ENCODE peak calls at places on chromosomes 2 and 18, in nine cellular contexts. H is choroid plexus epithelial cell, W is GM12865, Q is BJ, T is endodermal cell, E is epithelial cell of esophagus, F is colonic mucosa, A is AG09309, B is heart right ventricle. M is an unnamed sample.
A peak's percentile ranks its signal among the peaks of the same experiment; 100 is the strongest.

GRCh38 chr2:120204022-120204405 is 19.2 kb downstream of the TMEM185B start:
- DNase-seq in H (no peak), W (no peak), Q (no peak), T (peak; percentile 63), E (no peak), F (no peak), A (no peak), B (no peak), M (no peak)

GRCh38 chr18:79402977-79403722 is 7.4 kb downstream of the NFATC1 start:
- DNase-seq in H (no peak), W (no peak), Q (no peak), T (peak; percentile 69), E (peak; percentile 5), F (peak; percentile 43), A (no peak), B (peak; percentile 79), M (peak; percentile 42)

GRCh38 chr2:66439291-66440010 is 4.5 kb downstream of the MEIS1 start:
- DNase-seq in H (no peak), W (no peak), Q (no peak), T (peak; percentile 75), E (no peak), F (no peak), A (no peak), B (peak; percentile 52), M (no peak)

GRCh38 chr2:113068706-113069485 is 1.1 kb downstream of the IL1F10 start:
- DNase-seq in H (no peak), W (no peak), Q (no peak), T (no peak), E (peak; percentile 83), F (no peak), A (no peak), B (no peak), M (no peak)

GRCh38 chr18:7370375-7370774 is 139.5 kb downstream of the LRRC30 start:
- DNase-seq in H (no peak), W (no peak), Q (no peak), T (no peak), E (no peak), F (no peak), A (no peak), B (peak; percentile 34), M (no peak)

GRCh38 chr2:229870903-229871650 is 50.7 kb downstream of the TRIP12 start:
- DNase-seq in H (no peak), W (no peak), Q (no peak), T (no peak), E (peak; percentile 74), F (no peak), A (no peak), B (no peak), M (no peak)

GRCh38 chr2:25322313-25322712 is 19.4 kb downstream of the DNMT3A start:
- DNase-seq in H (no peak), W (no peak), Q (no peak), T (no peak), E (no peak), F (no peak), A (no peak), B (no peak), M (no peak)

GRCh38 chr2:105969552-105969951 is 224.5 kb downstream of the UXS1 start:
- DNase-seq in H (peak; percentile 8), W (peak; percentile 30), Q (no peak), T (peak; percentile 92), E (peak; percentile 17), F (no peak), A (no peak), B (no peak), M (no peak)

GRCh38 chr2:10530607-10531239 is 82.6 kb upstream of the ODC1 start:
- DNase-seq in H (no peak), W (no peak), Q (no peak), T (peak; percentile 40), E (no peak), F (no peak), A (no peak), B (no peak), M (no peak)

GRCh38 chr2:71801969-71802368 is 345.7 kb downstream of the CYP26B1 start:
- DNase-seq in H (peak; percentile 77), W (peak; percentile 7), Q (no peak), T (peak; percentile 95), E (peak; percentile 58), F (peak; percentile 65), A (no peak), B (peak; percentile 67), M (peak; percentile 30)

GRCh38 chr2:193824474-193824873 is 1629.7 kb upstream of the TMEFF2 start:
- DNase-seq in H (peak; percentile 58), W (no peak), Q (no peak), T (no peak), E (peak; percentile 93), F (no peak), A (peak; percentile 31), B (no peak), M (no peak)

GRCh38 chr2:108534577-108535379 is 508 bp downstream of the LIMS1 start:
- DNase-seq in H (peak; percentile 55), W (peak; percentile 50), Q (no peak), T (peak; percentile 72), E (peak; percentile 28), F (peak; percentile 43), A (no peak), B (no peak), M (peak; percentile 47)

GRCh38 chr2:65435625-65436168 is 3.3 kb upstream of the SPRED2 start:
- DNase-seq in H (peak; percentile 92), W (peak; percentile 65), Q (peak; percentile 44), T (peak; percentile 94), E (peak; percentile 80), F (peak; percentile 82), A (no peak), B (peak; percentile 89), M (peak; percentile 85)

GRCh38 chr18:9714832-9715343 is 6.8 kb downstream of the RAB31 start:
- DNase-seq in H (no peak), W (no peak), Q (no peak), T (no peak), E (no peak), F (no peak), A (no peak), B (no peak), M (no peak)

GRCh38 chr2:10454505-10454904 is 6.4 kb upstream of the ODC1 start:
- DNase-seq in H (no peak), W (no peak), Q (no peak), T (no peak), E (peak; percentile 35), F (no peak), A (no peak), B (peak; percentile 31), M (no peak)

GRCh38 chr2:75162897-75163296 is 36.4 kb downstream of the TACR1 start:
- DNase-seq in H (no peak), W (peak; percentile 13), Q (no peak), T (no peak), E (no peak), F (no peak), A (no peak), B (no peak), M (no peak)

GRCh38 chr2:33681333-33681732 is 82.2 kb upstream of the FAM98A start:
- DNase-seq in H (peak; percentile 10), W (no peak), Q (no peak), T (no peak), E (no peak), F (no peak), A (no peak), B (no peak), M (no peak)

GRCh38 chr2:9481257-9481922 is 7.0 kb downstream of the IAH1 start:
- DNase-seq in H (peak; percentile 82), W (no peak), Q (no peak), T (no peak), E (peak; percentile 54), F (no peak), A (no peak), B (no peak), M (no peak)

GRCh38 chr2:80852808-80853139 is 548.2 kb upstream of the LRRTM1 start:
- DNase-seq in H (no peak), W (peak; percentile 47), Q (no peak), T (peak; percentile 78), E (no peak), F (no peak), A (no peak), B (no peak), M (no peak)
- TF ChIP-seq CTCF in H (no peak), W (peak; percentile 46), Q (no peak), T (peak; percentile 72), E (no peak), F (no peak), A (no peak), B (no peak), M (no peak)

GRCh38 chr2:240374085-240374907 is 61.2 kb upstream of the GPC1 start:
- DNase-seq in H (peak; percentile 76), W (no peak), Q (peak; percentile 87), T (peak; percentile 63), E (peak; percentile 62), F (peak; percentile 43), A (peak; percentile 76), B (peak; percentile 70), M (peak; percentile 36)
- H3K4me3 ChIP-seq in H (no peak overlapping the region), W (no peak overlapping the region), Q (no peak overlapping the region), T (no peak overlapping the region), E (no peak overlapping the region), F (no peak overlapping the region), A (no peak overlapping the region), B (no peak overlapping the region), M (no peak overlapping the region)

DNA sequence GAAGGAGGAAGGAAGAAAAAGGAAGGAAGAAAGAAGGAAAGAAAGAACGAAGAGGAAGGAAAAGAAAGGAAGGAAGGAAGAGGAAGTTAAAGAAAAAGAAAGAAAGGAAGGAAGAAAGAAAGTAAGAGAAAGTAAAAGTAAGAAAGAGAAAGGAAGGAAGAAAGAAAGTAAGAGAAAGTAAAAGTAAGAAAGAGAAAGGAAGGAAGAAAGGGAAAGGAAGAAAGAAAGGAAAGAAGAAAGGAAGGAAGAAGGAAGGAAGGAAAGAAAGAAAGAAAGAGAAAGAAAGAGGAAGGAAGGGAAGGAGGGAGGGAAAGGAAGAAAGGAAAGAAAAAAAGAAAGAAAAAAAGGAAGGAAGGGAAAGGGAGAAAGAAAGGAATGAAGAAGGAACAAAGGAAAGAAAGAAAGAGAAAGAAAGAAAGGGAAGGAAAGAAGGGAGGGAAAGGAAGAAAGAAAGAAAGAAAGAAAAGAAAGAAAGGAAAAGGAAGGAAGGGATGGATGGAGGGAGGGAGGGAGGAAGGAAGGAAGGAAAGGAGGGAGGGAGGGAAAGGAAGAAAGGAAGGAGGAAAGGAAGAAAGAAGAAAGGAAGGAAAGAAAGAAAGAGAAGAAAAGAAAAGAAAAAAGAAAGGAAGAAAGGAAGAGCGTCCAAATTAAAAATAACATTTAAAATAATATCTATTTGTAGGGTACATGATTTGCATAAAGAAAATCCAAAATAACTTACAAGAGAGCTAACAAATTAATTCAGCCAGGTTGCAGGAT is 827.9 kb downstream of the TSN start:
- DNase-seq in H (no peak), W (no peak), Q (no peak), T (no peak), E (no peak), F (no peak), A (no peak), B (no peak), M (no peak)
- TF ChIP-seq CTCF in H (no peak), W (no peak), Q (no peak), T (no peak), E (no peak), F (no peak), A (no peak), B (no peak), M (no peak)

DNA sequence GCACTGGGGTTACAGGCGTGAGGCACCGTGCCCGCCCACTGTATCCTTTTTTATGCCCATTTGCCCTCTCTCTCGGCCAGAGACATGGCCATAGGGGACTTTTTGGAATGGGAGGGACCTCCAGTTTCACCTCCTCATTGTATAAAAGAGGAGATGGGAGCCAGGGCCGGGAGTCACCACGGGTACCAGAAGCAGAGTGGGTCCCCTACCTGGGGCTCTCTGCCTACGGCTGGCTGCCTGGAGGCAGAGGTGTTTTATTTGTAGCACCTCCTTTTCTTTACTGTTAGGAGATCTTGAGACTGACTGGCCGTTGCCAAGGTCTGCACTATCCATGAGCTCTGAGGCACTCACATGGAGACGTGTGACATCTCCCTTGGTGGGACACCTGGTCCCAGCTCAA is 162.8 kb downstream of the LDLRAD4 start:
- DNase-seq in H (no peak), W (no peak), Q (no peak), T (no peak), E (no peak), F (no peak), A (no peak), B (no peak), M (no peak)
- H3K4me3 ChIP-seq in H (no peak overlapping the region), W (no peak overlapping the region), Q (no peak overlapping the region), T (no peak overlapping the region), E (no peak overlapping the region), F (no peak overlapping the region), A (no peak overlapping the region), B (no peak overlapping the region), M (no peak overlapping the region)

M was measured in transverse colon.